ENCODE peak calls at places on chromosomes 13 and 19, in seven cellular contexts. F, R, S, E, Q, J and O are unnamed samples.

GRCh38 chr19:18919895-18920204 is 335 bp downstream of the DDX49 start:
- DNase-seq in J (no peak), E (no peak), Q (no peak), S (no peak), F (no peak), R (no peak), O (no peak)

GRCh38 chr19:13022859-13023636 is 27.8 kb downstream of the NFIX start:
- DNase-seq in R (no peak), F (no peak), J (peak), E (no peak), S (peak), Q (peak), O (peak)

GRCh38 chr19:566403-566802 is 6.0 kb upstream of the BSG start:
- DNase-seq in Q (peak), J (no peak), R (no peak), E (no peak), S (no peak), F (no peak), O (no peak)

GRCh38 chr19:2603320-2603719 is 99.2 kb downstream of the GNG7 start:
- DNase-seq in E (no peak), R (no peak), F (no peak), Q (no peak), S (no peak), J (peak), O (no peak)

GRCh38 chr13:74301200-74302063 is 167.2 kb upstream of the KLF12 start:
- DNase-seq in E (no peak), F (no peak), S (no peak), J (no peak), R (no peak), Q (peak), O (no peak)

GRCh38 chr13:33918199-33918932 is 100.4 kb downstream of the RFC3 start:
- DNase-seq in S (peak), E (no peak), J (peak), F (no peak), R (no peak), Q (peak), O (no peak)

GRCh38 chr19:44614313-44614712 is 950 bp downstream of the IGSF23 start:
- DNase-seq in S (no peak), J (no peak), F (no peak), Q (no peak), R (no peak), E (no peak), O (no peak)

GRCh38 chr13:113552786-113553540 is 31.6 kb upstream of the TFDP1 start:
- DNase-seq in E (no peak), R (no peak), Q (no peak), J (no peak), F (no peak), S (no peak), O (no peak)

GRCh38 chr19:14138576-14139265 is 2.3 kb upstream of the ASF1B start:
- DNase-seq in F (no peak), R (no peak), E (no peak), J (no peak), S (no peak), Q (peak), O (no peak)

GRCh38 chr19:13817018-13817614 is 21.9 kb downstream of the ZSWIM4 start:
- DNase-seq in F (no peak), J (no peak), E (no peak), R (peak), S (no peak), Q (no peak), O (no peak)

GRCh38 chr19:41936416-41936850 is 8.2 kb upstream of the ERFL start:
- DNase-seq in J (no peak), Q (no peak), S (no peak), E (no peak), R (no peak), F (no peak), O (no peak)

GRCh38 chr19:47094557-47095517 is 18.7 kb downstream of the ZC3H4 start:
- DNase-seq in E (no peak), R (no peak), F (no peak), J (no peak), Q (no peak), S (no peak), O (no peak)

GRCh38 chr19:50359432-50359818 is 6.0 kb downstream of the NAPSA start:
- DNase-seq in J (no peak), S (no peak), R (no peak), Q (no peak), F (no peak), E (no peak), O (no peak)

GRCh38 chr13:40407567-40407966 is 258.9 kb downstream of the FOXO1 start:
- DNase-seq in R (no peak), Q (no peak), S (no peak), F (no peak), E (no peak), J (no peak), O (no peak)